ENCODE peak calls at places on chromosome 21, in four cellular contexts. X is foreskin fibroblast; D is left ventricle myocardium inferior; Z is activated CD8-positive, alpha-beta memory T cell treated with anti-CD3 and anti-CD28 coated beads, Interleukin-2, amount 10 ng/mL, durations not matched to agents 7 days and 5 days. O is an unnamed sample.

GRCh38 chr21:46424062-46424591 is 34.6 kb upstream of the DIP2A start:
- DNase-seq in X (no peak), D (no peak), Z (peak), O (no peak)

GRCh38 chr21:35663856-35664606 is 396.3 kb downstream of the SETD4 start:
- DNase-seq in X (no peak), Z (no peak), D (no peak), O (no peak)

GRCh38 chr21:46621457-46622182 is 13.9 kb upstream of the PRMT2 start:
- DNase-seq in Z (no peak), D (no peak), X (no peak), O (no peak)

GRCh38 chr21:44953628-44954021 is 13.8 kb downstream of the SLX9 start:
- DNase-seq in Z (no peak), D (peak), X (no peak), O (no peak)

GRCh38 chr21:44304846-44305245 is 5.0 kb downstream of the PFKL start:
- DNase-seq in X (peak), D (no peak), Z (peak), O (no peak)

GRCh38 chr21:46334351-46335140 is 10.6 kb downstream of the PCNT start:
- DNase-seq in Z (no peak), X (no peak), D (no peak), O (no peak)

GRCh38 chr21:21688877-21689276 is 690.7 kb downstream of the NCAM2 start:
- DNase-seq in Z (no peak), X (peak), D (no peak), O (no peak)

GRCh38 chr21:42375966-42376337 is 9.6 kb upstream of the TFF1 start:
- DNase-seq in D (no peak), Z (no peak), X (no peak), O (no peak)

GRCh38 chr21:37072239-37072987 is 458 bp downstream of the PIGP start:
- DNase-seq in X (peak), Z (peak), D (peak), O (peak)

GRCh38 chr21:37751268-37751975 is 164.8 kb downstream of the KCNJ6 start:
- DNase-seq in Z (no peak), D (no peak), X (no peak), O (no peak)

GRCh38 chr21:45869121-45870007 is 112.2 kb upstream of the COL6A1 start:
- DNase-seq in Z (no peak), X (peak), D (no peak), O (no peak)

GRCh38 chr21:17727361-17727760 is 91.8 kb downstream of the C21orf91 start:
- DNase-seq in X (no peak), Z (no peak), D (no peak), O (no peak)

GRCh38 chr21:45525910-45526306 is 16.3 kb downstream of the SLC19A1 start:
- DNase-seq in D (no peak), X (no peak), Z (no peak), O (no peak)

GRCh38 chr21:29265690-29266479 is 32.8 kb upstream of the BACH1 start:
- DNase-seq in D (no peak), Z (no peak), X (peak), O (no peak)

O was measured in osteocyte.